ENCODE peak calls at places on chromosomes 3 and 15, in nine cellular contexts. K is Peyer's patch, L is epithelial cell of proximal tubule, C is heart left ventricle, V is pancreas, Y is mesothelial cell of epicardium, Q is choroid plexus epithelial cell, E is GM20000, Z is A673. U is an unnamed sample.

GRCh38 chr3:14536837-14537589 is 3.1 kb downstream of the GRIP2 start:
- DNase-seq in E (no peak), L (no peak), Z (peak), Q (no peak), V (peak), C (no peak), Y (no peak), K (no peak), U (no peak)

GRCh38 chr15:77021803-77022381 is 27.0 kb downstream of the PSTPIP1 start:
- DNase-seq in Q (peak), Y (no peak), K (peak), L (no peak), V (no peak), C (peak), E (peak), Z (no peak), U (no peak)

GRCh38 chr3:69811452-69812401 is 72.5 kb downstream of the MITF start:
- DNase-seq in L (no peak), Q (no peak), Z (no peak), K (no peak), Y (no peak), V (no peak), E (no peak), C (no peak), U (no peak)

GRCh38 chr15:22915866-22916515 is 64.2 kb downstream of the CYFIP1 start:
- DNase-seq in Z (no peak), Q (no peak), K (no peak), C (no peak), V (peak), L (no peak), Y (no peak), E (no peak), U (no peak)

GRCh38 chr3:117454236-117454635 is 744.7 kb downstream of the TUSC7 start:
- DNase-seq in Y (no peak), E (no peak), L (no peak), C (no peak), Z (no peak), K (no peak), V (no peak), Q (peak), U (peak)

GRCh38 chr15:71639531-71639930 is 170.8 kb upstream of the NR2E3 start:
- DNase-seq in E (no peak), V (no peak), Y (no peak), K (no peak), Q (no peak), C (no peak), L (no peak), Z (no peak), U (no peak)

GRCh38 chr3:55454611-55455010 is 32.5 kb downstream of the WNT5A start:
- DNase-seq in Q (no peak), L (no peak), Z (no peak), E (no peak), K (no peak), Y (no peak), V (no peak), C (no peak), U (no peak)

GRCh38 chr3:23129817-23130216 is 73.3 kb upstream of the UBE2E2 start:
- DNase-seq in L (no peak), E (peak), V (no peak), Z (no peak), K (no peak), Q (peak), C (no peak), Y (no peak), U (no peak)

GRCh38 chr3:134533493-134533892 is 47.6 kb downstream of the CEP63 start:
- DNase-seq in E (no peak), Y (no peak), K (no peak), Q (no peak), Z (no peak), V (no peak), L (no peak), C (no peak), U (no peak)

GRCh38 chr3:105730973-105731372 is 137.8 kb downstream of the CBLB start:
- DNase-seq in Y (no peak), Q (peak), L (no peak), E (no peak), K (no peak), V (no peak), C (no peak), Z (no peak), U (no peak)

GRCh38 chr3:133885241-133885711 is 10.4 kb downstream of the RAB6B start:
- DNase-seq in E (no peak), K (peak), C (no peak), Z (no peak), L (no peak), V (no peak), Y (peak), Q (no peak), U (no peak)

GRCh38 chr3:141876891-141877561 is 583 bp downstream of the ATP1B3 start:
- DNase-seq in L (no peak), C (peak), K (peak), E (peak), Q (peak), Y (peak), V (peak), Z (peak), U (peak)

GRCh38 chr3:46542801-46543201 is 23.3 kb downstream of the LRRC2 start:
- DNase-seq in L (no peak), Z (no peak), K (no peak), C (no peak), V (no peak), Y (no peak), E (no peak), Q (no peak), U (no peak)

GRCh38 chr15:85788796-85789495 is 5.8 kb downstream of the KLHL25 start:
- DNase-seq in C (no peak), Y (no peak), V (peak), Z (no peak), Q (no peak), L (no peak), E (no peak), K (peak), U (no peak)

GRCh38 chr3:18144571-18144970 is 280.6 kb downstream of the SATB1 start:
- DNase-seq in Q (peak), Z (no peak), E (no peak), V (no peak), Y (no peak), L (no peak), K (no peak), C (no peak), U (no peak)

GRCh38 chr3:150222646-150223045 is 185.5 kb upstream of the TSC22D2 start:
- DNase-seq in L (no peak), Q (no peak), C (no peak), V (no peak), E (no peak), Y (no peak), K (no peak), Z (no peak), U (no peak)

GRCh38 chr3:111577798-111578685 is 17.1 kb downstream of the ZBED2 start:
- DNase-seq in C (no peak), V (no peak), K (peak), E (peak), Y (no peak), Z (peak), L (peak), Q (peak), U (peak)

GRCh38 chr3:12073106-12073505 is 68.9 kb downstream of the SYN2 start:
- DNase-seq in Q (no peak), Z (no peak), E (no peak), L (no peak), K (no peak), Y (no peak), C (no peak), V (no peak), U (no peak)

GRCh38 chr15:36948982-36949381 is 151.4 kb downstream of the MEIS2 start:
- DNase-seq in V (no peak), L (no peak), C (no peak), K (no peak), Q (no peak), Y (no peak), E (no peak), Z (no peak), U (no peak)

GRCh38 chr3:178479860-178480259 is 56.4 kb upstream of the KCNMB2 start:
- DNase-seq in L (no peak), Y (no peak), Z (no peak), C (no peak), V (no peak), K (no peak), Q (no peak), E (no peak), U (no peak)

GRCh38 chr3:130276203-130276803 is 69.2 kb upstream of the COL6A5 start:
- DNase-seq in K (no peak), Q (peak), Z (peak), E (peak), Y (no peak), C (no peak), V (no peak), L (peak), U (peak)

GRCh38 chr3:38027466-38028465 is 1.7 kb downstream of the PLCD1 start:
- DNase-seq in V (no peak), Y (no peak), C (peak), Q (no peak), E (no peak), L (no peak), Z (no peak), K (peak), U (no peak)

GRCh38 chr3:133418361-133418760 is 18.5 kb downstream of the BFSP2 start:
- DNase-seq in K (no peak), C (no peak), E (no peak), Y (no peak), Z (no peak), V (no peak), Q (no peak), L (no peak), U (no peak)

GRCh38 chr3:162512488-162512887 is 1015.9 kb downstream of the OTOL1 start:
- DNase-seq in Y (no peak), L (no peak), K (no peak), C (no peak), Z (no peak), E (no peak), V (no peak), Q (no peak), U (no peak)

GRCh38 chr15:20355256-20355868 is 186.2 kb downstream of the GOLGA6L6 start:
- DNase-seq in L (no peak), Y (no peak), K (no peak), Z (no peak), C (peak), V (peak), E (peak), Q (no peak), U (no peak)

GRCh38 chr3:66789584-66790237 is 208.4 kb upstream of the KBTBD8 start:
- DNase-seq in Y (no peak), Q (no peak), Z (no peak), V (no peak), K (no peak), C (no peak), L (no peak), E (no peak), U (no peak)

GRCh38 chr3:81886081-81886480 is 124.6 kb upstream of the GBE1 start:
- DNase-seq in K (no peak), Z (no peak), Y (no peak), C (no peak), E (no peak), L (no peak), Q (no peak), V (no peak), U (peak)

GRCh38 chr3:124014366-124014942 is 22.5 kb upstream of the ROPN1 start:
- DNase-seq in Q (no peak), V (no peak), Y (no peak), E (no peak), Z (no peak), L (no peak), K (no peak), C (no peak), U (no peak)

GRCh38 chr3:11054739-11055438 is 62.3 kb downstream of the SLC6A1 start:
- DNase-seq in L (no peak), E (no peak), Z (no peak), K (no peak), C (no peak), Q (no peak), V (no peak), Y (no peak), U (no peak)

GRCh38 chr3:151316267-151316991 is at the start of gene GPR87:
- DNase-seq in C (no peak), Q (peak), Z (no peak), Y (no peak), K (no peak), V (no peak), L (peak), E (no peak), U (peak)

GRCh38 chr3:196397941-196398340 is 34.3 kb downstream of the UBXN7 start:
- DNase-seq in V (no peak), K (no peak), Y (no peak), C (no peak), Z (no peak), L (no peak), E (no peak), Q (no peak), U (no peak)

GRCh38 chr3:2735392-2735894 is 374.7 kb downstream of the IL5RA start:
- DNase-seq in L (no peak), C (no peak), Y (no peak), Z (no peak), E (no peak), Q (no peak), K (no peak), V (no peak), U (no peak)

GRCh38 chr3:171753665-171754408 is 56.4 kb downstream of the PLD1 start:
- DNase-seq in K (no peak), Z (no peak), Y (no peak), L (no peak), E (no peak), C (no peak), V (no peak), Q (peak), U (peak)

GRCh38 chr15:90550919-90551318 is 21.2 kb downstream of the CRTC3 start:
- DNase-seq in C (no peak), K (no peak), E (peak), V (no peak), L (no peak), Q (no peak), Y (no peak), Z (no peak), U (peak)

GRCh38 chr15:90547545-90547944 is 17.8 kb downstream of the CRTC3 start:
- DNase-seq in K (no peak), L (no peak), Q (no peak), Y (no peak), C (no peak), Z (no peak), E (no peak), V (no peak), U (no peak)

GRCh38 chr15:90540768-90541167 is 11.0 kb downstream of the CRTC3 start:
- DNase-seq in Q (no peak), E (no peak), Z (no peak), L (no peak), Y (no peak), V (no peak), K (no peak), C (no peak), U (no peak)

GRCh38 chr15:90539789-90540188 is 10.1 kb downstream of the CRTC3 start:
- DNase-seq in E (no peak), Z (no peak), L (no peak), K (no peak), V (no peak), C (no peak), Q (no peak), Y (no peak), U (no peak)

DNA sequence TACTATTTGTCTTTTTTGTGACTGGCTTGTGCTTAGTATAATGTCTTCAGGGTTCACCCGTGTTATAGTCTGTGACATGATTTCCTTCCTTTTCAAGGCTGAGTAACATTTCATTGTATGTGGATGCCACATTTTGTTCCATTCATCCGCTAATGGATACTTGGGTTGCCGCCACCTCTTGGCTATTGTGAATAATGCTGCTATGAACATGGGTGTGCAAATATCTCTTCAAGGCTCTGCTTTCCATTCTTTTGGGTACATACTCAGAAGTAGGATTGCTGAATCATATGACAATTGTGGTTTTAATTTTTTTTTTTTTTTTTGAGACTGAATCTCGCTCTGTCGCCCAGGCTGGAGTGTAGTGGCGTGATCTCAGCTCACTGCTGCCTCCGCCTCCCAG is 15.4 kb downstream of the CRTC3 start:
- DNase-seq in L (no peak), V (no peak), K (no peak), Q (no peak), E (no peak), Z (peak), C (no peak), Y (no peak), U (no peak)
- TF ChIP-seq CTCF in L (no peak), V (no peak), K (no peak), Q (peak), E (no peak), Z (peak), C (no peak), Y (no peak), U (no peak)

GRCh38 chr3:197523551-197523950 is 32.2 kb downstream of the BDH1 start:
- DNase-seq in E (no peak), Q (no peak), Z (no peak), V (peak), L (no peak), Y (no peak), K (no peak), C (no peak), U (no peak)

GRCh38 chr3:197527569-197527968 is 28.2 kb downstream of the BDH1 start:
- DNase-seq in E (no peak), L (no peak), Q (no peak), Y (no peak), C (no peak), Z (no peak), K (peak), V (no peak), U (no peak)

GRCh38 chr3:197524128-197524527 is 31.6 kb downstream of the BDH1 start:
- DNase-seq in Z (no peak), K (no peak), V (no peak), Q (no peak), L (no peak), C (no peak), Y (no peak), E (no peak), U (no peak)

GRCh38 chr3:197528190-197528589 is 27.6 kb downstream of the BDH1 start:
- DNase-seq in V (no peak), K (no peak), L (no peak), E (no peak), Z (no peak), Y (no peak), Q (no peak), C (no peak), U (no peak)

GRCh38 chr3:197525706-197526105 is 30.1 kb downstream of the BDH1 start:
- DNase-seq in V (peak), C (no peak), Z (peak), Q (peak), K (no peak), Y (no peak), L (no peak), E (no peak), U (peak)
- TF ChIP-seq CTCF in V (no peak), C (no peak), Z (peak), Q (peak), K (no peak), Y (no peak), L (peak), E (no peak), U (no peak)

GRCh38 chr3:83946045-83946444 is 1012.7 kb upstream of the CADM2 start:
- DNase-seq in Z (no peak), E (no peak), Q (no peak), L (no peak), C (no peak), Y (no peak), K (no peak), V (no peak), U (no peak)

GRCh38 chr3:83941990-83942710 is 1016.6 kb upstream of the CADM2 start:
- DNase-seq in V (no peak), Q (no peak), C (no peak), Y (no peak), Z (peak), K (no peak), L (no peak), E (no peak), U (no peak)

DNA sequence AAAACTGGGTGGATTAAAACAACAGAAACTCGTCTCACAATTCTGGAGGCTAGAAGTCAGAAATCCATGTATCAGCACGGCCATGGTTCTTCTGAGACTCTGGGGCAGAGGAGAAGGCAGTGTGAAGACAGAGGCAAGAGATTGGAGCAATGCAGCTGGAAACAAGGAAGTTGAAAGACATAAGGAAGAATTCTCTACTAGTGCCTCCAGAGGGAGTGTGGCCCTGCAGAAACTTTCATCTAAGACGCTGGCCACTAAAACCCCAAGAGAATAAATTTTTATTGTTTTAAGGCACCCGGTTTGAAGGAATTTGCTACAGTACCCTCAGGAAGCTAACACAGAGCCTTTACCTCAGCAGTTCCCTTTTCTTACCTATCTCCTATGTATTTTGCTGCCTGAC is 1012.2 kb upstream of the CADM2 start:
- DNase-seq in C (no peak), E (no peak), L (no peak), Q (peak), Y (no peak), V (no peak), K (no peak), Z (peak), U (peak)
- TF ChIP-seq CTCF in C (peak), E (no peak), L (peak), Q (peak), Y (no peak), V (no peak), K (no peak), Z (peak), U (peak)

GRCh38 chr3:170189396-170190256 is 8.1 kb upstream of the PHC3 start:
- DNase-seq in Z (no peak), K (no peak), Q (no peak), Y (no peak), E (no peak), V (no peak), C (no peak), L (no peak), U (no peak)
- TF ChIP-seq CTCF in Z (no peak), K (no peak), Q (no peak), Y (no peak), E (no peak), V (no peak), C (no peak), L (no peak), U (no peak)

GRCh38 chr3:71955549-71956373 is 170.8 kb upstream of the PROK2 start:
- DNase-seq in C (peak), Q (peak), Y (peak), L (no peak), E (peak), K (peak), Z (peak), V (peak), U (peak)

GRCh38 chr3:71951842-71952241 is 166.9 kb upstream of the PROK2 start:
- DNase-seq in V (no peak), L (no peak), Y (no peak), Q (no peak), Z (no peak), E (no peak), C (no peak), K (no peak), U (no peak)

GRCh38 chr3:71961378-71961777 is 176.4 kb upstream of the PROK2 start:
- DNase-seq in K (no peak), E (no peak), V (no peak), Y (no peak), L (no peak), Q (no peak), C (no peak), Z (no peak), U (no peak)

GRCh38 chr3:71958533-71958932 is 173.6 kb upstream of the PROK2 start:
- DNase-seq in L (no peak), Q (no peak), C (no peak), V (no peak), K (no peak), Y (no peak), E (no peak), Z (no peak), U (no peak)

DNA sequence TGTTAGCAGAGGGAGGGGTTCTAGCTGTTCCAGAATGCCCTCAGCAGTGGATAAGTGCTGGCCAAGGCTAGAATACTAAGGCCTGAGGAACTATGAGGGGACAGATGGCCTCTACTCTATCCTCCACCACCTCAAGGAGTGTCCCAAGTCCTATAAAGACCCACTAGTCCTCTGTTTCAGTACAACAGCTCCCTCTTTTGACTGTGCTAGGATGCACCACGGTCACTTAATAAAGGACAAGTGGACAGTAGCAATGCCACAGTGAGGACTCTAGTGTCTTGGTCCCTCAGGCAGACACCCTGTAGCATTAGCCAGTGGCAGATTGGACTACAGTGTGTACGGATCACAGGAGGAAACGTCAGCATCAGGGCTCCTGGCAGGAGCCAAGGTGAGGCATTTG is 171.8 kb upstream of the PROK2 start:
- DNase-seq in L (no peak), K (no peak), C (no peak), E (no peak), Q (no peak), Z (no peak), Y (no peak), V (no peak), U (no peak)
- TF ChIP-seq CTCF in L (peak), K (no peak), C (peak), E (no peak), Q (peak), Z (no peak), Y (no peak), V (no peak), U (no peak)

DNA sequence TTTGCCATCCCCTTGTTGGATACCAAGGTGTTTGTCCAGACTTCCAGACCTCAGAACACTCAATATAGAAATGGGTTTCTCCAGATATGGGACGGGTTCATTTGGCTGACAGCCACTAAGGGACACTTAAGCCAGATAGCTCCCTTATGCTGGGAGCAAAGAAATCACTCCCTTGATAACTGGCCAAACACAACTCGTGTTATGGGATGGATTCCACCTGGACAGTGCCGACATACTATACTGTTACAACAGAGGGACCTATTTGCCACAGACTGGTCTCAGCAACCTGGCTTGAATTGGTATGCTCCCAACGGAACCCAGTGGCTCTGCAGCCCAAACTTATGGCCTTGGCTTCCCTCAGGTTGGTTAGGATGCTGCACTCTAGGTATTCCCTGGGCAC is 114.0 kb upstream of the PLCL2 start:
- DNase-seq in Z (no peak), L (no peak), C (no peak), Q (no peak), Y (no peak), E (no peak), V (no peak), K (no peak), U (no peak)
- TF ChIP-seq CTCF in Z (no peak), L (no peak), C (no peak), Q (no peak), Y (no peak), E (no peak), V (no peak), K (no peak), U (no peak)

U was measured in MCF 10A.